ENCODE peak calls at places on chromosomes 4 and X, in four cellular contexts. K is CD4-positive, CD25-positive, alpha-beta regulatory T cell; O is dorsolateral prefrontal cortex; B is A549. N is an unnamed sample.
A peak's percentile ranks its signal among the peaks of the same experiment; 100 is the strongest.

GRCh38 chrX:2656243-2656836 is 34.8 kb upstream of the CD99 start:
- DNase-seq in O (no peak), K (no peak), B (no peak), N (no peak)

GRCh38 chr4:139367421-139368090 is 65.3 kb upstream of the NDUFC1 start:
- DNase-seq in B (no peak), K (no peak), O (no peak), N (no peak)

GRCh38 chr4:84956014-84956413 is 10.5 kb downstream of the WDFY3 start:
- DNase-seq in B (no peak), O (no peak), K (no peak), N (no peak)

GRCh38 chr4:95027906-95028618 is 270.3 kb downstream of the BMPR1B start:
- DNase-seq in B (no peak), O (no peak), K (no peak), N (no peak)

GRCh38 chr4:163622351-163623051 is 128.0 kb downstream of the TMA16 start:
- DNase-seq in B (no peak), K (no peak), O (no peak), N (no peak)

GRCh38 chrX:313546-313945 is 5.0 kb downstream of the GTPBP6 start:
- DNase-seq in K (no peak), B (no peak), O (peak; percentile 24), N (no peak)

GRCh38 chr4:107683873-107684272 is 36.2 kb downstream of the PAPSS1 start:
- DNase-seq in K (no peak), O (no peak), B (no peak), N (no peak)

GRCh38 chrX:110125435-110125834 is 122.5 kb downstream of the TMEM164 start:
- DNase-seq in O (no peak), K (no peak), B (no peak), N (no peak)

GRCh38 chr4:47238697-47239096 is 207.3 kb downstream of the GABRB1 start:
- DNase-seq in O (no peak), K (no peak), B (no peak), N (no peak)

GRCh38 chrX:129125515-129125914 is 397.8 kb downstream of the SMARCA1 start:
- DNase-seq in O (no peak), B (no peak), K (no peak), N (no peak)

GRCh38 chrX:36963069-36963808 is 44.9 kb upstream of the FAM47C start:
- DNase-seq in O (no peak), B (no peak), K (no peak), N (no peak)

GRCh38 chrX:1673337-1673736 is 58.5 kb downstream of the ASMT start:
- DNase-seq in B (peak; percentile 29), K (peak; percentile 66), O (no peak), N (no peak)

GRCh38 chr4:139581096-139581495 is 25.1 kb upstream of the SETD7 start:
- DNase-seq in O (no peak), B (no peak), K (no peak), N (no peak)

GRCh38 chr4:102663073-102663472 is 97.7 kb downstream of the MANBA start:
- DNase-seq in O (no peak), B (no peak), K (no peak), N (no peak)

GRCh38 chrX:40094900-40095587 is 2.7 kb downstream of the BCOR start:
- DNase-seq in B (no peak), O (no peak), K (no peak), N (no peak)

GRCh38 chrX:106468433-106468832 is 143.3 kb upstream of the RADX start:
- DNase-seq in O (no peak), B (no peak), K (no peak), N (no peak)

GRCh38 chr4:16225996-16226815 is at the start of gene TAPT1:
- DNase-seq in O (peak; percentile 86), K (peak; percentile 74), B (peak; percentile 38), N (peak; percentile 89)

DNA sequence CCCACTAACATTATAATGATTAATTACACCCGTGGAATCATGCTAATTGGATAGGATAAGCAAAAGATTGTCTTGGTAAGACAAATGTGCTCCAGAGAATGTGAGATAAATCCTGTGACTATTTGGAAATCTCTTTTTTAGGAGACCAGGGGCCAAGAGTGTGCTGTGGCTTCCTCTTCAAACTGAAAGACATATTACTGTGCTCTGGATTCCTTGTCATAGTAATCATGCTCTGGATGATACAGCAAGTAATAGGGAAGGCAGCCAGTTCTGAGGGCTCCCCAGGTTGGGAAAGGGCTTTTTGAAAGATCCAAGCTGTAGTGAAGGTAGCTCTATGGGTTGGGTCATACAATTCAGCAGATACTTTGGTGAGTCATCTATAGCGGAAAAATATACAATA is 600.5 kb downstream of the PCDH18 start:
- DNase-seq in B (no peak), O (no peak), K (no peak), N (no peak)
- H3K27ac ChIP-seq in B (no peak overlapping the region), O (no peak overlapping the region), K (no peak overlapping the region), N (no peak overlapping the region)

DNA sequence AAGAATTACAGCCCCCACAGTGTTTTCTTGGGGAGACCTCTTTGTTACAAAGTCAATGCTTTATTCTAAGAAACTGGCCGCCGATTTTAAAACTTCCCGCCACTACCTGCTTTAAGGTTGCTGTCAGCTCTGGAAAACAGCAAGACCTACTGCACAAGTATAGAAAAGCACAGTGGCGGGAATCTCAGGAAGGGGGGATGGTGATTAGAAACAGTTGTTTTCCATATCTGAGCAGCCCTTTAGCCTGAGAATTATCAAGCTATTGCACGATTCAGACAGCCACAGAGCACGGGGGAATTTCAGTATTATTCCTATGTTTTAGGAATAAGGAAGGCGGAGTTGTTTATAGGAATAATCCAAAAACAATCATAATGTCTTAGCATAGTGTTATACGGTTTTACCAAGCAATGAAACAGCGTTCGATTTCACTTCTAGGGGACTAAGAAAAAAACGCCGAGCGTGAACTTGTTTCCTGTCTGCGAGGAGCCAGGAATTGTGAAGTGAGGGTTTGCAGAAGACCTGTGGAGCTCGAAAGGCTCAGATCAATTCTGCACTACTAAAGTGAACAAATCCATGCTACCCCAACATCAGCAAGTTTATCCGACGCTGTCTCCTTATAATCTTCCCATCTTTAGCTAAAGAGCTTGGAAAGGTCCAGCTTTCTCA is 81.3 kb downstream of the HMGN5 start:
- DNase-seq in K (no peak), O (no peak), B (no peak), N (peak; percentile 4)
- H3K27ac ChIP-seq in K (no peak overlapping the region), O (no peak overlapping the region), B (no peak overlapping the region), N (no peak overlapping the region)

GRCh38 chr4:39636786-39637185 is 1.9 kb downstream of the SMIM14 start:
- DNase-seq in K (no peak), O (no peak), B (no peak), N (no peak)

GRCh38 chr4:39631700-39632079 is 7.0 kb downstream of the SMIM14 start:
- DNase-seq in K (no peak), B (no peak), O (no peak), N (no peak)

GRCh38 chr4:39638358-39639239 is at the start of gene SMIM14:
- DNase-seq in O (peak; percentile 98), B (peak; percentile 89), K (peak; percentile 89), N (peak; percentile 96)

GRCh38 chr4:39637572-39638357 is 900 bp downstream of the SMIM14 start:
- DNase-seq in K (peak; percentile 53), O (peak; percentile 77), B (no peak), N (peak; percentile 57)

DNA sequence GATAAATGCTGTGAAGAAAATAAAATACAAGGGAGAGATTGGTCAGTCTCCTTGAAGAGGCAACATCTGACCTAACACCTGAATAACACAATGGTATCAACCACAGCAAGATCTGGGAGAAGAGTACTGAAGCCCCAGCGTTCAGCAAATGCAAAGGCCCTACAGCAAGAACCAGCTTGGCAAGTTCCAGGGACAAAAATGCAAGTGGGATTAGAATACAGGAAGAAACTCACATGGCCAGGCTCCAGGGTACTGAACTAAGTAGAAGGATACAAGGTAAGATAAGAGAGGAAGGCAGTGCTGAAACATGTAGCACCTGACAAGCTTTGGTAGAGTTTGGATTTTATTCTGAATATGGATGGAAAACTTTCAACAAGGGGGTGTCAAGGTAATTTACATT is 3.6 kb downstream of the SMIM14 start:
- DNase-seq in B (no peak), O (no peak), K (no peak), N (no peak)
- H3K27ac ChIP-seq in B (no peak overlapping the region), O (no peak overlapping the region), K (no peak overlapping the region), N (no peak overlapping the region)

GRCh38 chrX:11099465-11099864 is 11.7 kb upstream of the HCCS start:
- DNase-seq in K (no peak), O (no peak), B (no peak), N (no peak)

GRCh38 chrX:11103751-11104150 is 7.4 kb upstream of the HCCS start:
- DNase-seq in B (no peak), K (no peak), O (no peak), N (no peak)

GRCh38 chrX:11103006-11103405 is 8.1 kb upstream of the HCCS start:
- DNase-seq in B (no peak), O (no peak), K (no peak), N (no peak)

GRCh38 chrX:11097920-11098319 is 13.2 kb upstream of the HCCS start:
- DNase-seq in K (no peak), B (no peak), O (no peak), N (no peak)

DNA sequence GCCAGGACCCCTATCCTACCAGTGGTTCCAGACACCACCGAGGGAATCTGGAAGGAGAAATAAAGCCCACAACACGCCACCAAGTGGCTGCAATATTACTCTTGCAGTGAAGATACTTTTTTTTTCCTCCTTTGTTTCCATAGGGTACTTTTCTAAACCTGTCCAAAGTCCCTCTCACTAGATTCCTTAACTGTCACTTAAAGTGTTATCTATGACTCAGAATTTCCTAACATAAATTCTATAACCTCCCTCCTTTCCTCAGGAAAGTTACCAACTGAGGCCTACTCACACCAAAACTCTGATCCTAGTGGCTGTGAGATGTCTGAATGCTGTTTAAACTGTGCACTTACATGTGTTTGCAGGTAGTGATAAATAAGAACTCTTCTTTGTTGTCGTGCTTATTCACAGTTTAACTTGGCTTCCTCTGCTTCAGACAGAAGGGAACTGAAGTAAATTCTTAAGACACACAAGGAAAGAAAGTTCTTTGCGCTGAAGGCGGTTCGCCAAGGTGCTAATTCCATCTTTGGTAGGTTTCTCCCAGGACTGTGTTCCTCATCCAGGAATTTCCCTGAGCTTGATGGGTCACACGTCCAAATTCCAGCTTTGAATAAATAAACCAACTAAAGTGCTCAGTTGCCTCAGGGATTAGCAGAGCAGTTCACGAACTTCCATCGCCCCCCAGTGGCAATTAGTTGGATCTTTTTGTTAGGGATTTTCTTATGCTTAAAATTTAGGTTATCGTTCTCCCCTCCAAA is 10.7 kb upstream of the HCCS start:
- DNase-seq in O (no peak), B (peak; percentile 36), K (peak; percentile 6), N (peak; percentile 8)
- H3K27ac ChIP-seq in O (no peak overlapping the region), B (peak overlapping the region; percentile 63), K (no peak overlapping the region), N (no peak overlapping the region)

DNA sequence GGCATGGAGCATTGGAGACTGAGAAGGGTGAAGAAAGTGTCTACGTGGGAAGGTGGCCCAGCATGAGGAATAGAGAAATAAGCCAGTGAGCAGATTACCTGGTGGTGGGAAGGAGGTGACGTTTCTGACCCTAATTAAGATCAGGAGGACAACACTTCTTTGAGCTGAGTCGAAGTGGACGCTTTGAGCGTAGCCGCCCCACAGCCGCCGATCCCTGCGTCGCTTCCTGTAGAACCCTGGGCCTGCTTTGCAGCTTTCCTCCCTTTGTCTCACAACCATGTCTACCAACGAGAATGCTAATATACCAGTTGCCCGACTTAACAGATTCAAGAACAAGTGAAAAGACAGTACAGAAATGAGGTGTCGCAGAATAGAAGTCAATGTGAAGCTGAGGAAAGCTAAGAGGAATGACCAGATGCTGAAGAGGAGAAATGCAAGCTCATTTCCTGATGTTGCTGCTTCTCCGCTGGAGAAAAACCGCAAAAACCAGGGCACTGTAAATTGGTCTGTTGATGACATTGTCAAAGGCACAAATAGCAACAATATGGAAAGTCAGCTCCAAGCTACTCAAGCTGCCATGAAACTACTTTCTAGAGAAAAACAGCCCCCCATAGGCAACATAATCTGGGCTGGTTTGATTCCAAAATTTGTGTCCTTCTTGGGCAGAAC is 6.4 kb upstream of the ANTXR2 start:
- DNase-seq in B (no peak), K (no peak), O (no peak), N (no peak)
- H3K27ac ChIP-seq in B (no peak overlapping the region), K (no peak overlapping the region), O (no peak overlapping the region), N (no peak overlapping the region)

GRCh38 chr4:1369091-1369450 is 22.1 kb downstream of the UVSSA start:
- DNase-seq in B (no peak), K (no peak), O (peak; percentile 24), N (no peak)
- H3K27ac ChIP-seq in B (no peak overlapping the region), K (no peak overlapping the region), O (no peak overlapping the region), N (no peak overlapping the region)